ENCODE peak calls at places on chromosomes 16 and 17, in eight cellular contexts. Q is NCI-H1105; Y is stimulated activated effector memory CD8-positive, alpha-beta T cell treated with anti-CD3 and anti-CD28 coated beads, Interleukin-12 subunit alpha, Interleukin-12 subunit beta, amount 100 ng/mL, for 72 hours; I is bronchial epithelial cell; W is left ventricle myocardium inferior; N is left kidney; T is AG10803; U is AG08396. M is an unnamed sample.

GRCh38 chr16:88045820-88046303 is 94.6 kb downstream of the BANP start:
- DNase-seq in Q (no peak), Y (no peak), I (no peak), W (peak; percentile 11), N (no peak), T (no peak), U (no peak), M (no peak)

GRCh38 chr16:58578642-58579041 is 51.0 kb downstream of the CNOT1 start:
- DNase-seq in Q (no peak), Y (no peak), I (peak; percentile 16), W (no peak), N (no peak), T (no peak), U (no peak), M (no peak)

GRCh38 chr16:68244903-68245853 is at the start of gene PLA2G15:
- DNase-seq in Q (peak; percentile 72), Y (peak; percentile 90), I (peak; percentile 74), W (peak; percentile 99), N (peak; percentile 97), T (peak; percentile 96), U (peak; percentile 98), M (peak; percentile 98)

GRCh38 chr16:67387479-67388079 is 5.7 kb downstream of the TPPP3 start:
- DNase-seq in Q (no peak), Y (no peak), I (no peak), W (no peak), N (no peak), T (no peak), U (no peak), M (no peak)

GRCh38 chr17:73902416-73903181 is 258.4 kb upstream of the SDK2 start:
- DNase-seq in Q (peak; percentile 74), Y (no peak), I (no peak), W (no peak), N (peak; percentile 88), T (no peak), U (no peak), M (no peak)

GRCh38 chr16:87062569-87063442 is 254.4 kb downstream of the C16orf95 start:
- DNase-seq in Q (peak; percentile 22), Y (peak; percentile 45), I (peak; percentile 27), W (peak; percentile 74), N (peak; percentile 94), T (peak; percentile 58), U (peak; percentile 92), M (peak; percentile 93)

GRCh38 chr17:2181206-2181983 is 122.2 kb downstream of the SMG6 start:
- DNase-seq in Q (no peak), Y (no peak), I (peak; percentile 55), W (peak; percentile 76), N (peak; percentile 37), T (peak; percentile 94), U (peak; percentile 65), M (peak; percentile 84)

GRCh38 chr17:56832446-56832845 is 1.3 kb downstream of the C17orf67 start:
- DNase-seq in Q (no peak), Y (no peak), I (no peak), W (no peak), N (no peak), T (no peak), U (no peak), M (no peak)

GRCh38 chr16:7344806-7345416 is 12.3 kb downstream of the RBFOX1 start:
- DNase-seq in Q (no peak), Y (no peak), I (no peak), W (peak; percentile 30), N (no peak), T (no peak), U (no peak), M (no peak)

GRCh38 chr17:27376637-27377547 is 79.4 kb upstream of the KSR1 start:
- DNase-seq in Q (no peak), Y (no peak), I (peak; percentile 76), W (no peak), N (no peak), T (peak; percentile 55), U (no peak), M (no peak)

GRCh38 chr17:83009414-83010322 is 69.7 kb upstream of the METRNL start:
- DNase-seq in Q (no peak), Y (no peak), I (no peak), W (no peak), N (peak; percentile 56), T (no peak), U (no peak), M (no peak)